ENCODE peak calls at places on chromosomes 2 and 18, in nine cellular contexts. Z, W, H, T, Q, F, X, S and V are unnamed samples.

GRCh38 chr2:155494744-155495143 is 796.2 kb downstream of the KCNJ3 start:
- DNase-seq in Z (no peak), W (no peak), H (no peak), T (no peak), Q (no peak), F (no peak), X (no peak), S (no peak), V (no peak)

GRCh38 chr2:196914867-196915465 is 11.5 kb downstream of the PGAP1 start:
- DNase-seq in Z (no peak), W (no peak), H (no peak), T (no peak), Q (no peak), F (no peak), X (no peak), S (no peak), V (no peak)

GRCh38 chr2:236574000-236574399 is 4.4 kb downstream of the ACKR3 start:
- DNase-seq in Z (no peak), W (no peak), H (no peak), T (no peak), Q (no peak), F (no peak), X (no peak), S (no peak), V (no peak)

GRCh38 chr18:74784791-74785190 is 187.1 kb downstream of the ZNF407 start:
- DNase-seq in Z (no peak), W (no peak), H (no peak), T (no peak), Q (no peak), F (no peak), X (no peak), S (no peak), V (no peak)

GRCh38 chr2:217732995-217733394 is 269.8 kb downstream of the TNS1 start:
- DNase-seq in Z (no peak), W (no peak), H (no peak), T (no peak), Q (peak), F (peak), X (no peak), S (no peak), V (no peak)

GRCh38 chr18:79986726-79987125 is 1.6 kb downstream of the TXNL4A start:
- DNase-seq in Z (no peak), W (no peak), H (no peak), T (no peak), Q (no peak), F (no peak), X (no peak), S (no peak), V (no peak)

GRCh38 chr2:119495948-119496347 is 28.3 kb downstream of the SCTR start:
- DNase-seq in Z (no peak), W (no peak), H (no peak), T (no peak), Q (no peak), F (no peak), X (no peak), S (no peak), V (no peak)

GRCh38 chr2:106127282-106127771 is 66.8 kb downstream of the UXS1 start:
- DNase-seq in Z (no peak), W (peak), H (no peak), T (no peak), Q (no peak), F (no peak), X (no peak), S (no peak), V (no peak)

GRCh38 chr2:228624708-228625107 is 443.2 kb upstream of the SPHKAP start:
- DNase-seq in Z (no peak), W (no peak), H (no peak), T (no peak), Q (no peak), F (no peak), X (no peak), S (no peak), V (no peak)

GRCh38 chr2:224938670-224939309 is 103.5 kb downstream of the DOCK10 start:
- DNase-seq in Z (no peak), W (no peak), H (peak), T (no peak), Q (no peak), F (no peak), X (no peak), S (no peak), V (no peak)